ENCODE peak calls at places on chromosomes 5 and 9, in five cellular contexts. E is SK-N-SH, S is neural progenitor cell, Y is hepatocyte, W is HCT116. M is an unnamed sample.
A peak's percentile ranks its signal among the peaks of the same experiment; 100 is the strongest.

GRCh38 chr5:180521101-180521500 is 26.9 kb downstream of the CNOT6 start:
- DNase-seq in S (no peak), Y (no peak), W (no peak), E (no peak), M (peak; percentile 14)

GRCh38 chr9:127353882-127354281 is 43.1 kb upstream of the SLC2A8 start:
- DNase-seq in Y (no peak), W (no peak), E (no peak), S (peak; percentile 58), M (no peak)

GRCh38 chr9:34513567-34514214 is 9.1 kb downstream of the ENHO start:
- DNase-seq in Y (peak; percentile 18), S (peak; percentile 76), W (no peak), E (no peak), M (peak; percentile 2)

GRCh38 chr9:91354846-91355245 is 6.9 kb downstream of the AUH start:
- DNase-seq in S (no peak), W (no peak), E (no peak), Y (no peak), M (no peak)

GRCh38 chr9:89975024-89975423 is 370.2 kb downstream of the GADD45G start:
- DNase-seq in W (no peak), Y (no peak), E (no peak), S (no peak), M (no peak)

GRCh38 chr9:21381752-21382339 is 3.4 kb downstream of the IFNA2 start:
- DNase-seq in E (no peak), W (no peak), Y (peak; percentile 51), S (no peak), M (peak; percentile 74)

GRCh38 chr5:3114467-3114866 is 363.0 kb upstream of the IRX2 start:
- DNase-seq in E (no peak), S (no peak), W (no peak), Y (no peak), M (no peak)

GRCh38 chr5:159456722-159457462 is 126.6 kb upstream of the IL12B start:
- DNase-seq in W (peak; percentile 13), Y (no peak), E (no peak), S (no peak), M (peak; percentile 72)

GRCh38 chr9:75601280-75601679 is 289.2 kb upstream of the PCSK5 start:
- DNase-seq in Y (peak; percentile 28), E (no peak), S (peak; percentile 5), W (no peak), M (no peak)

GRCh38 chr5:73757421-73757820 is 131.4 kb downstream of the ARHGEF28 start:
- DNase-seq in E (peak; percentile 38), Y (no peak), W (no peak), S (no peak), M (peak; percentile 14)

GRCh38 chr5:95823738-95824609 is 1.4 kb upstream of the GLRX start:
- DNase-seq in W (peak; percentile 85), E (no peak), Y (peak; percentile 89), S (no peak), M (peak; percentile 92)

GRCh38 chr5:14036947-14037346 is 92.5 kb upstream of the DNAH5 start:
- DNase-seq in W (no peak), E (no peak), Y (no peak), S (no peak), M (no peak)

GRCh38 chr9:109020113-109020512 is 6.8 kb upstream of the CTNNAL1 start:
- DNase-seq in E (no peak), S (no peak), Y (no peak), W (no peak), M (no peak)

GRCh38 chr9:127530206-127530941 is 79.1 kb downstream of the LRSAM1 start:
- DNase-seq in Y (no peak), W (no peak), S (no peak), E (no peak), M (no peak)

GRCh38 chr5:175710361-175710760 is 52.5 kb downstream of the HRH2 start:
- DNase-seq in Y (no peak), W (no peak), S (no peak), E (no peak), M (no peak)

GRCh38 chr9:22240619-22241018 is 206.0 kb upstream of the DMRTA1 start:
- DNase-seq in W (no peak), E (no peak), Y (no peak), S (no peak), M (peak; percentile 76)

DNA sequence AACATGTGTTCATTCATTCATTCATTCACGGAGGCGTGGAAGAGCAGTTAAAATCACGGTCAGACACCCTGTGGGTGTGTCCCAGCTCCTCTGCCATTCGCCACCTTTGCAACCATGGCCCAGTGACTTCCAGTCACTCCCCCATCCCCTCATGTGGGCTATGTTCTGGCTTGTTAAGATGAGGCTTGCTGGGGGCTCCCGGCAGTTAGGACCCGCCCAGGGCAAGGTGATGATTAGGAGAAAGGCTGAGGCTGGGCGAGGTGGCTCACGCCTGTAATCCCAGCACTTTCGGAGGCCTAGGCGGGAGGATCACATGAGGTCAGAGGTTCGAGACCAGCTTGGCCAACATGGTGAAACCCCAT is 24.9 kb upstream of the PTGES start:
- DNase-seq in E (no peak), S (no peak), Y (no peak), W (no peak), M (no peak)
- TF ChIP-seq EZH2phosphoT487 in E (no peak), S (no peak), Y (no peak), W (no peak), M (no peak)

GRCh38 chr5:133906303-133906702 is 62.1 kb downstream of the C5orf15 start:
- DNase-seq in W (no peak), S (no peak), Y (no peak), E (no peak), M (no peak)
- TF ChIP-seq CTCF in W (no peak), S (no peak), Y (no peak), E (no peak), M (no peak)

GRCh38 chr5:67249590-67249895 is 52.9 kb upstream of the CD180 start:
- DNase-seq in E (no peak), Y (no peak), W (no peak), S (no peak), M (no peak)
- H3K27ac ChIP-seq in E (peak overlapping the region; percentile 67), Y (peak overlapping the region; percentile 59), W (no peak overlapping the region), S (no peak overlapping the region), M (no peak overlapping the region)

GRCh38 chr5:53560028-53560427 is 411 bp upstream of the NDUFS4 start:
- DNase-seq in E (peak; percentile 5), Y (no peak), S (no peak), W (no peak), M (peak; percentile 4)
- TF ChIP-seq EZH2phosphoT487 in E (no peak), Y (no peak), S (no peak), W (no peak), M (no peak)

DNA sequence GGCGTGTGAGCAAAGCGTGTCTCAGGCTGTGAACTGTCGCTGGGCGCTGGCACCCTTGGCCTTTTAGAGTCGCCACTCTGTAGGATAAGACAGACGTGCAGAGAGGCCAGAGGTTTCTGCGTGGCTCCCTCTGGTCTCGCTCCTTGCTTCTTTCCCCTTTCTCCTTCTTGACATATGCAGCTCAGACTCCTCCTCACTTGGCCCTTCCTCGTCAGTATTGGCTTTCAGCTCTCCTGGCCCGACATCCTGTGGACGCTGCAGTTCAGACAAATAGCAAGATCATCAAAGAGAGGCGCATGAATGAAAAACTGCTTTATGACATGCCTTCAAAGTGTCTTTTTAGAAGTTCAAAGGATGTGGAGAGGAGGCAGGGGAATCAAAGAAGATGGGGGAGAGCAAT is 116.8 kb upstream of the SPRY4 start:
- DNase-seq in E (no peak), S (no peak), W (peak; percentile 43), Y (peak; percentile 22), M (no peak)
- TF ChIP-seq CTCF in E (no peak), S (no peak), W (no peak), Y (peak; percentile 31), M (no peak)

DNA sequence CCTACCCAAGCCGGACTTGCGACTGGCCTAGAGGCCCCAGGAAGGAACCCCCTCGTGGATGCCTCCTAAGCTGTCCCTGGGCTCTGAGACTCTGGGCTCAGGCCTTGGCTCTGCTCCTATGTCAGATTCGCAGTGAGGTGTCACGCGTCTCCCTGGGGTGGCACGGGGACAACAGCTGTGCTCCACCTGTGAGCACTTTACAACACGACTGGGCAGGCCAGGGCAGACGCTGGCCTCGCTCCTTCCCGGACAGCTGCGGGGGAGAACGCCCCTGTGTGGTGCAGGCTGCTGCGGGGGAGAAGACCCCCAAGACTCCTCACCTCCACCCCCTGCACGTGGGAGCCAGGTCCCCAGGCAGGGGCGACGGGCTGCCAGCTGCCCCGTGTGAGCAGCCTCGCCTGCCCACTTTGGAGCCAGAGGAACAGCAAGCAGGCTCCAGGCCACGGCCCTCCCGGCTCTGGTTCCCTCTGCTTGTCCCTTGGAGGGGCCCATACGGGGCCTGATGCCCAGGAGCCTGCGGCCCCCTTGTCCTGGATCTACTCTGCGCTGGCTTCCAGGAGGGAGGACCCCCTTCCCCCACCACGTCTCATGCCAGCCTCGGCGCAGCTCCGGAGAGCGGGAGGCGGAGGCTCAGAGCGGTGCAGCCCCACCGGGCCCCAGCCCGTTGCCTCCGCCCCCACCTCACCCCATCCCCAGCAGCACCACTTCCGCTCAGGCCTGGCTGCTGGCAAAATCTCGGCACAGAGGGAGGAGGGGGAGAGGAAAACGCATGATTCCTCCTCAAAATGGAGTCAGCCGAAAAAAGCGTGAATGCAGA is 36.0 kb downstream of the SARDH start:
- DNase-seq in Y (peak; percentile 59), E (no peak), S (no peak), W (no peak), M (no peak)
- H3K27ac ChIP-seq in Y (peak overlapping the region; percentile 70), E (no peak overlapping the region), S (no peak overlapping the region), W (no peak overlapping the region), M (no peak overlapping the region)

DNA sequence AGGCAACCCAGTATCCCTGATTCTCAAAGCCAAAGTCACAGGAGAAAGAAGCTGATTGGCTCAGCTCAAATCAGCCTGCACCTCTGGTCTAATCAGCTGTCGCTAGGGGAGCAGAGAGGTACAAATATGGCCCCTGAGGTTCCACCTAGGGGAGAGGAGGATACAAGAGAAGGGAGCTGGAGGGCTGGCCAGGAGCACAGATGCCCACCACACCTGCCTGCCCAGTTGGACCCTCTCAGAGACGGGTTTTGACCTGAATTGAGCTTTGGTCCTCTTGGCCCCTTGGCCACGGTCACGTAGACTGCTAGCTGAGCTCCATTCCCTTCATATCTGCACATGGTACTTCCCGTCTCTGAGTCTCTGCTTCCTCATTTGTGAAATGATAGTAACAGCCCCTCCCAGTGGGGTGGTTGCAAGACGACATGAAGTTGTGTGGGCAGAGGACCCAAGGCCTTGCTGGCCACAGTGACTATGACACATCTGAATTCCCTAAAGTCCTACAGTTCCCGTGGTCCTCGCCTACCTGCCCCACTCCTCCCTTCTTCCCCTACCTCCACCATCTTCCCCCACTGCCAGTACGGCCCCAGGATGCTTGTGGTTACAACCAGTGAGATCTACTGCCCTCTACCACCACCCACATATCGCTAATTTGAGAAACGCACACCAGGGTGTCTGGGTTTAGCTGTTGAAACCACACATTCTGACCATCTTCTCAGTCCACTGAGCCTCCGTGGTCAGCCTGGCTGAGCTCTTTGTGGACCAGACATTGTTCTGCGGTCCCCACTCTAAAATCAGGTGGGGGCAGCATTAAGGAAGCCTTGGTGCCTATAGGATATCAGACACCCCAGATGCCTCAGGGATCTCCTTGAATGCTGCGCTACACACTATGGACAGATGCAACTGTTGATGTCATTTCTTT is 60.3 kb upstream of the NEK6 start:
- DNase-seq in Y (no peak), W (no peak), S (no peak), E (no peak), M (no peak)
- TF ChIP-seq EZH2phosphoT487 in Y (no peak), W (no peak), S (no peak), E (no peak), M (no peak)